ENCODE peak calls at places on chromosomes 7 and 10, in ten cellular contexts. Q is activated naive CD4-positive, alpha-beta T cell; R is tibial artery; T is Peyer's patch; A is left cardiac atrium; M is CD8-positive, alpha-beta memory T cell; C is astrocyte of the spinal cord; E is PC-3; K is NCI-H460; V is esophagus muscularis mucosa. S is an unnamed sample.

GRCh38 chr7:62361-63116 is 129.8 kb upstream of the FAM20C start:
- DNase-seq in Q (no peak), R (peak; percentile 10), T (no peak), A (peak; percentile 13), M (no peak), C (no peak), E (no peak), K (no peak), V (no peak), S (no peak)

GRCh38 chr10:89151857-89152256 is 55.3 kb downstream of the CH25H start:
- DNase-seq in Q (no peak), R (no peak), T (no peak), A (no peak), M (no peak), C (peak; percentile 82), E (no peak), K (no peak), V (no peak), S (no peak)

GRCh38 chr10:90865400-90865799 is 6.4 kb upstream of the RPP30 start:
- DNase-seq in Q (no peak), R (no peak), T (no peak), A (no peak), M (no peak), C (peak; percentile 35), E (peak; percentile 15), K (no peak), V (no peak), S (no peak)

GRCh38 chr7:144391823-144392255 is 11.7 kb downstream of the NOBOX start:
- DNase-seq in Q (no peak), R (no peak), T (no peak), A (no peak), M (no peak), C (peak; percentile 63), E (peak; percentile 74), K (peak; percentile 52), V (no peak), S (no peak)

GRCh38 chr10:70051878-70052277 is 768 bp upstream of the MACROH2A2 start:
- DNase-seq in Q (no peak), R (no peak), T (no peak), A (no peak), M (no peak), C (no peak), E (peak; percentile 22), K (no peak), V (no peak), S (no peak)

GRCh38 chr10:119542990-119543813 is 683 bp upstream of the RGS10 start:
- DNase-seq in Q (peak; percentile 37), R (peak; percentile 59), T (peak; percentile 80), A (peak; percentile 61), M (peak; percentile 73), C (peak; percentile 50), E (peak; percentile 56), K (peak; percentile 44), V (no peak), S (peak; percentile 53)

GRCh38 chr10:102642553-102643345 is 1.5 kb upstream of the TRIM8 start:
- DNase-seq in Q (no peak), R (peak; percentile 73), T (peak; percentile 85), A (peak; percentile 68), M (peak; percentile 76), C (peak; percentile 60), E (peak; percentile 41), K (peak; percentile 23), V (peak; percentile 95), S (no peak)

GRCh38 chr7:117262546-117262945 is 60.3 kb downstream of the WNT2 start:
- DNase-seq in Q (no peak), R (no peak), T (no peak), A (no peak), M (no peak), C (no peak), E (no peak), K (no peak), V (no peak), S (no peak)

GRCh38 chr10:97701438-97702064 is 12.0 kb upstream of the MARVELD1 start:
- DNase-seq in Q (no peak), R (no peak), T (no peak), A (no peak), M (peak; percentile 67), C (peak; percentile 69), E (peak; percentile 76), K (peak; percentile 85), V (no peak), S (no peak)

GRCh38 chr10:76117949-76118348 is 686.5 kb downstream of the LRMDA start:
- DNase-seq in Q (no peak), R (no peak), T (no peak), A (no peak), M (no peak), C (peak; percentile 22), E (peak; percentile 97), K (no peak), V (no peak), S (no peak)

GRCh38 chr10:34570887-34571286 is 244.2 kb downstream of the PARD3 start:
- DNase-seq in Q (no peak), R (no peak), T (no peak), A (no peak), M (no peak), C (no peak), E (no peak), K (no peak), V (no peak), S (no peak)

GRCh38 chr7:125746510-125746909 is 816.9 kb upstream of the POT1 start:
- DNase-seq in Q (no peak), R (no peak), T (no peak), A (no peak), M (no peak), C (no peak), E (no peak), K (no peak), V (no peak), S (no peak)

GRCh38 chr10:120429395-120429794 is 27.6 kb upstream of the PLPP4 start:
- DNase-seq in Q (no peak), R (no peak), T (no peak), A (no peak), M (no peak), C (peak; percentile 96), E (no peak), K (no peak), V (no peak), S (no peak)

GRCh38 chr7:29494350-29494749 is 69.3 kb upstream of the PRR15 start:
- DNase-seq in Q (no peak), R (no peak), T (no peak), A (no peak), M (no peak), C (peak; percentile 62), E (peak; percentile 25), K (no peak), V (no peak), S (no peak)